ENCODE peak calls at places on chromosomes 16 and 17, in five cellular contexts. Q, X, H, R and S are unnamed samples.

GRCh38 chr16:50771366-50771765 is 29.5 kb downstream of the CYLD start:
- DNase-seq in Q (no peak), X (no peak), H (no peak), R (no peak), S (no peak)

GRCh38 chr16:4115941-4116327 is 308 bp downstream of the ADCY9 start:
- DNase-seq in Q (no peak), X (no peak), H (no peak), R (no peak), S (no peak)

GRCh38 chr17:2797226-2797625 is 988 bp downstream of the RAP1GAP2 start:
- DNase-seq in Q (no peak), X (peak; percentile 47), H (no peak), R (no peak), S (no peak)

GRCh38 chr16:88282221-88283041 is 100.3 kb upstream of the ZNF469 start:
- DNase-seq in Q (no peak), X (peak; percentile 86), H (no peak), R (peak; percentile 26), S (no peak)

GRCh38 chr17:65181237-65182061 is 44.3 kb downstream of the RGS9 start:
- DNase-seq in Q (peak; percentile 90), X (no peak), H (no peak), R (no peak), S (peak; percentile 16)

GRCh38 chr17:69555056-69555455 is 140.6 kb downstream of the MAP2K6 start:
- DNase-seq in Q (no peak), X (no peak), H (no peak), R (no peak), S (no peak)

GRCh38 chr17:50493744-50494143 is 14.5 kb upstream of the MYCBPAP start:
- DNase-seq in Q (no peak), X (no peak), H (no peak), R (no peak), S (no peak)

GRCh38 chr17:42565523-42566214 is 1.2 kb upstream of the MLX start:
- DNase-seq in Q (no peak), X (no peak), H (no peak), R (no peak), S (no peak)

GRCh38 chr17:52145496-52145895 is 13.0 kb downstream of the CA10 start:
- DNase-seq in Q (no peak), X (no peak), H (no peak), R (no peak), S (no peak)

GRCh38 chr17:9228408-9229159 is 207.3 kb downstream of the NTN1 start:
- DNase-seq in Q (no peak), X (no peak), H (no peak), R (no peak), S (no peak)

GRCh38 chr16:84959045-84959576 is 52.2 kb downstream of the ZDHHC7 start:
- DNase-seq in Q (no peak), X (no peak), H (peak; percentile 58), R (peak; percentile 90), S (no peak)

GRCh38 chr16:64654137-64654652 is 467.7 kb downstream of the CDH11 start:
- DNase-seq in Q (no peak), X (no peak), H (no peak), R (no peak), S (no peak)

GRCh38 chr17:15038656-15039055 is 226.5 kb downstream of the PMP22 start:
- DNase-seq in Q (no peak), X (no peak), H (no peak), R (no peak), S (no peak)

GRCh38 chr16:55943257-55943656 is 68.1 kb upstream of the CES5A start:
- DNase-seq in Q (no peak), X (no peak), H (no peak), R (no peak), S (no peak)

GRCh38 chr16:18933501-18933900 is 7.3 kb upstream of the SMG1 start:
- DNase-seq in Q (no peak), X (no peak), H (no peak), R (no peak), S (no peak)

GRCh38 chr17:30238387-30239088 is 3.0 kb upstream of the SLC6A4 start:
- DNase-seq in Q (no peak), X (no peak), H (no peak), R (peak; percentile 49), S (no peak)

GRCh38 chr17:36673068-36673467 is 71.7 kb downstream of the MRM1 start:
- DNase-seq in Q (no peak), X (no peak), H (no peak), R (peak; percentile 18), S (no peak)

GRCh38 chr17:879546-879945 is 97.4 kb downstream of the MRM3 start:
- DNase-seq in Q (peak; percentile 5), X (no peak), H (peak; percentile 45), R (peak; percentile 61), S (peak; percentile 23)

GRCh38 chr17:73027130-73027741 is 65.3 kb downstream of the SLC39A11 start:
- DNase-seq in Q (no peak), X (no peak), H (no peak), R (no peak), S (no peak)

GRCh38 chr16:78183886-78184553 is 84.6 kb downstream of the WWOX start:
- DNase-seq in Q (no peak), X (peak; percentile 33), H (no peak), R (no peak), S (no peak)

GRCh38 chr16:70750893-70751467 is 50.0 kb downstream of the VAC14 start:
- DNase-seq in Q (no peak), X (no peak), H (no peak), R (no peak), S (peak; percentile 32)
- H3K27ac ChIP-seq in Q (no peak overlapping the region), X (no peak overlapping the region), H (no peak overlapping the region), R (no peak overlapping the region), S (peak overlapping the region; percentile 91)

DNA sequence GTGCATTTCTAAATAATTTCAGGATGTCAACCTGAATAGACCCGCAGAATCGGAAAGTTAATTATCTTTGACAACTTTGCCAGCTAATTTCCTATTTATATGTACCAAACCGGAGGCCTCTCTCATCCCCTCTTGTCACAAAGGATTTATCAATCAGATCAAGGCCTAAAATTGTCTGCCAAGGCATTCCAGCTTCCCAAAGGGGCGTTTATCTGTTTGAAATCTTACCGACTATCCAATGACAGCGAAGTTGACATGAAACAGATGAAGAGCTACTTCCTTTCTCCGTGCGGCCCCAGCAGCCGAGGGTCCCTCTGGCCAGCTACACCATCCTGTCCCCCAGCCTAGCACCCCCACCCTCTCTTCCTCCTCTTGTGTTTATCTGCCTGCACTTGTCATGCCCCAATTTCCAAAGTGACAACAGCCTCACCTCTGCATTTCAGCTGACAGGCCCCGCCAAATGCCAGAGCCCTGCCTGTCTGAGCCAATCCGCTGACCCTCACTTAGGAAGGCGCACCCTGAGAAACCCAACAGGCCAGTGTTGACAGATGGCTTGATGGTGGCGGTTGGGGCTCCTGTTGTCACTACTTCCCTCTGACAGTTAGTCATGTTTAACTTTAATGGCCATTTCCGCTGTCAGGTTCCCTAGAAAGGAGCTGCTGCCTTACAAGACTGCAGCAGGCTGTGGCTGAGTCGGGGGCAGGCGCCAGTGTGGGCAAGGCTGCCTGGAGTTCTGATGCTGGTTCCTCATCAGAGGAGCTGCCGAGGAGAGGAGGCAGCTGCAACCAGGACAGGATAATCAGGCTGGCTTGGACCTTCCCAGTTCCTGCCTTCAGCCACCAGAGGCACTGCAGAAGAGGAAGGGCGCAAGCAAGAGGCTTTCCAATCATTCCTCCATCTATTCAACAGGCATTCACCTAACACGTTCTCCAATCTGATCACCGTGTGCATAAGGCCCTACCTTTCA is 223.4 kb upstream of the DYNLRB2 start:
- DNase-seq in Q (no peak), X (peak; percentile 27), H (peak; percentile 16), R (peak; percentile 13), S (no peak)
- TF ChIP-seq REST in Q (no peak), X (no peak), H (no peak), R (no peak), S (no peak)

DNA sequence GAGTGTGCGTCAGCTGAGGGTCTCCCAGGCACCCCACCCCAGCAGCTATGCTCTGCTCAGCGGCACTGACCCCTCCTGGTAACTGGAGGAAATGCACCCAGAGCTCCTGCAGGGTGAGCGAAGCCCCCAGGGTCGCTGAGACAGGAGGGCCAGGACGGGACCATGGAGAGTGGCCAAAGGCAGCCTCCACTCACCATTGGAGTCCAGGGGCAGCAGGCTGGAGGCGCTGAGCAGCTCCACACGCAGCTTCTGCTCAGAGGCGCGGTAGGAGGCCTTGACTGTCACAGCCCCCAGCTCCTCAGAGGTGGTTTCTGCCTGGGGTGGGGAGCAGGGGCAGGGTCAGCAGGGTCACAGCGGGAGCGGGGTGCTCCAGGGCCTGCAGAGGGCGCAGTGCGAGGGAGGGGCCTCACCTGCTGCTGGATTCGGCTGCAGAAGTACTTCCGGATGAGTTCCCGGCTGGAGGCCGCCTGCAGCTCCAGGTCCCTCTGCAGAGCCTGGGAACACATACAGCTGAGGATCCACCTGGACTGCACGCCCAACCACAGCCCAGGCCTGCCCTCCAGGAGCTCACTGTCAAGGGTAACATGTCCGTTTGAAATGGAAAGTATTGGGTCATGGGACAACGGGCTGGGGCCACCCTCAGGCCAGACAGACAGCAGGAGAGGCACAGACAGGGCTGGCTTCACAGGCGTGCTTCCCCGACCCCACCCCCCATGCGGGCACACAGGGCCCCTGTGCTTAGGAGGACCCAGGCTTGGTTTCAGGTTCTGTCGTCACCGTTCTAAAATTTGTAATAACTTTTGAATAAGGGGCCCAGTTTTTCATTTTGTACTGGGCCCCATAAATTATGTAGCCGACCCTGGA is 13.8 kb downstream of the UNC13D start:
- DNase-seq in Q (no peak), X (peak; percentile 88), H (no peak), R (no peak), S (no peak)
- TF ChIP-seq GABPA in Q (no peak), X (no peak), H (no peak), R (no peak), S (no peak)

GRCh38 chr17:63358956-63359355 is 87.2 kb downstream of the CYB561 start:
- DNase-seq in Q (no peak), X (no peak), H (no peak), R (no peak), S (no peak)
- H3K27ac ChIP-seq in Q (no peak overlapping the region), X (peak overlapping the region; percentile 97), H (no peak overlapping the region), R (no peak overlapping the region), S (no peak overlapping the region)